ENCODE peak calls at places on chromosomes 6 and 20, in five cellular contexts. One of them, this sample, is unnamed.

GRCh38 chr6:128174724-128175123 is 273.9 kb upstream of the THEMIS start:
- DNase-seq in HCT116: no peak
- DNase-seq in effector CD4-positive, alpha-beta T cell: no peak
- DNase-seq in OCI-LY7: no peak
- DNase-seq in GM04504: no peak
- DNase-seq in this sample: no peak

GRCh38 chr6:164325168-164325567 is 910.6 kb downstream of the QKI start:
- DNase-seq in OCI-LY7: no peak
- DNase-seq in GM04504: no peak
- DNase-seq in HCT116: no peak
- DNase-seq in effector CD4-positive, alpha-beta T cell: no peak
- DNase-seq in this sample: no peak

GRCh38 chr6:136408205-136408604 is 118.6 kb upstream of the BCLAF1 start:
- DNase-seq in HCT116: no peak
- DNase-seq in GM04504: no peak
- DNase-seq in OCI-LY7: no peak
- DNase-seq in effector CD4-positive, alpha-beta T cell: no peak
- DNase-seq in this sample: no peak

GRCh38 chr6:100553243-100553642 is 88.5 kb upstream of the SIM1 start:
- DNase-seq in GM04504: no peak
- DNase-seq in HCT116: no peak
- DNase-seq in effector CD4-positive, alpha-beta T cell: no peak
- DNase-seq in OCI-LY7: no peak
- DNase-seq in this sample: no peak

GRCh38 chr6:132070356-132070755 is 119.2 kb upstream of the CCN2 start:
- DNase-seq in GM04504: no peak
- DNase-seq in effector CD4-positive, alpha-beta T cell: no peak
- DNase-seq in HCT116: no peak
- DNase-seq in OCI-LY7: peak; percentile 16
- DNase-seq in this sample: no peak

GRCh38 chr6:157774153-157775135 is 48.6 kb upstream of the SNX9 start:
- DNase-seq in GM04504: no peak
- DNase-seq in effector CD4-positive, alpha-beta T cell: no peak
- DNase-seq in OCI-LY7: no peak
- DNase-seq in HCT116: no peak
- DNase-seq in this sample: no peak

GRCh38 chr6:158763440-158764187 is 55.6 kb downstream of the EZR start:
- DNase-seq in OCI-LY7: no peak
- DNase-seq in HCT116: no peak
- DNase-seq in GM04504: no peak
- DNase-seq in effector CD4-positive, alpha-beta T cell: no peak
- DNase-seq in this sample: no peak

GRCh38 chr6:166309977-166310376 is 1.8 kb upstream of the PRR18 start:
- DNase-seq in GM04504: no peak
- DNase-seq in HCT116: no peak
- DNase-seq in OCI-LY7: no peak
- DNase-seq in effector CD4-positive, alpha-beta T cell: no peak
- DNase-seq in this sample: no peak

GRCh38 chr20:39398656-39399055 is 436.5 kb downstream of the DHX35 start:
- DNase-seq in effector CD4-positive, alpha-beta T cell: no peak
- DNase-seq in HCT116: no peak
- DNase-seq in OCI-LY7: no peak
- DNase-seq in GM04504: no peak
- DNase-seq in this sample: no peak

GRCh38 chr6:72466971-72467566 is 154.8 kb upstream of the KCNQ5 start:
- DNase-seq in GM04504: no peak
- DNase-seq in HCT116: no peak
- DNase-seq in OCI-LY7: no peak
- DNase-seq in effector CD4-positive, alpha-beta T cell: no peak
- DNase-seq in this sample: no peak

GRCh38 chr6:26183237-26183580 is 96.0 kb downstream of the HFE start:
- DNase-seq in effector CD4-positive, alpha-beta T cell: no peak
- DNase-seq in GM04504: no peak
- DNase-seq in HCT116: no peak
- DNase-seq in OCI-LY7: no peak
- DNase-seq in this sample: no peak

GRCh38 chr20:10371467-10371866 is 62.6 kb downstream of the MKKS start:
- DNase-seq in effector CD4-positive, alpha-beta T cell: no peak
- DNase-seq in GM04504: no peak
- DNase-seq in HCT116: no peak
- DNase-seq in OCI-LY7: no peak
- DNase-seq in this sample: no peak

GRCh38 chr20:63212393-63212730 is 3.6 kb downstream of the YTHDF1 start:
- DNase-seq in effector CD4-positive, alpha-beta T cell: no peak
- DNase-seq in HCT116: no peak
- DNase-seq in OCI-LY7: no peak
- DNase-seq in GM04504: no peak
- DNase-seq in this sample: no peak

GRCh38 chr20:3679749-3680700 is 1.8 kb downstream of the ADAM33 start:
- DNase-seq in effector CD4-positive, alpha-beta T cell: no peak
- DNase-seq in GM04504: peak; percentile 90
- DNase-seq in OCI-LY7: no peak
- DNase-seq in HCT116: no peak
- DNase-seq in this sample: no peak

GRCh38 chr6:154619183-154619582 is 108.7 kb upstream of the CNKSR3 start:
- DNase-seq in effector CD4-positive, alpha-beta T cell: no peak
- DNase-seq in OCI-LY7: no peak
- DNase-seq in GM04504: no peak
- DNase-seq in HCT116: no peak
- DNase-seq in this sample: no peak

GRCh38 chr20:58688838-58689237 is 3.8 kb upstream of the NPEPL1 start:
- DNase-seq in OCI-LY7: no peak
- DNase-seq in effector CD4-positive, alpha-beta T cell: no peak
- DNase-seq in GM04504: no peak
- DNase-seq in HCT116: no peak
- DNase-seq in this sample: no peak

GRCh38 chr6:73006161-73006560 is 219.1 kb downstream of the KHDC1L start:
- DNase-seq in effector CD4-positive, alpha-beta T cell: no peak
- DNase-seq in OCI-LY7: no peak
- DNase-seq in GM04504: no peak
- DNase-seq in HCT116: no peak
- DNase-seq in this sample: no peak

GRCh38 chr6:114084327-114084890 is 113.5 kb upstream of the HDAC2 start:
- DNase-seq in OCI-LY7: no peak
- DNase-seq in GM04504: peak; percentile 40
- DNase-seq in HCT116: no peak
- DNase-seq in effector CD4-positive, alpha-beta T cell: no peak
- DNase-seq in this sample: no peak

GRCh38 chr6:158654960-158655485 is 5.2 kb downstream of the SYTL3 start:
- DNase-seq in effector CD4-positive, alpha-beta T cell: no peak
- DNase-seq in OCI-LY7: no peak
- DNase-seq in GM04504: peak; percentile 69
- DNase-seq in HCT116: no peak
- DNase-seq in this sample: no peak

GRCh38 chr20:44970243-44970757 is 4.0 kb downstream of the STK4 start:
- DNase-seq in GM04504: no peak
- DNase-seq in effector CD4-positive, alpha-beta T cell: no peak
- DNase-seq in OCI-LY7: no peak
- DNase-seq in HCT116: no peak
- DNase-seq in this sample: no peak